ENCODE peak calls at places on chromosome 20, in seven cellular contexts. P is fibroblast of lung; S is CD4-positive, alpha-beta memory T cell; W is lower lobe of right lung; U is left ventricle myocardium inferior; E is Peyer's patch; H is HL-60. C is an unnamed sample.

GRCh38 chr20:51359947-51360346 is 182.6 kb downstream of the NFATC2 start:
- DNase-seq in P (peak; percentile 34), S (no peak), W (no peak), U (no peak), E (no peak), H (no peak), C (no peak)

GRCh38 chr20:64080013-64080812 is at the start of gene OPRL1:
- DNase-seq in P (peak; percentile 19), S (peak; percentile 50), W (no peak), U (no peak), E (no peak), H (no peak), C (no peak)

GRCh38 chr20:60068509-60068908 is 110.3 kb downstream of the CDH26 start:
- DNase-seq in P (no peak), S (no peak), W (no peak), U (no peak), E (no peak), H (no peak), C (no peak)

GRCh38 chr20:4944518-4944917 is 56.8 kb downstream of the SLC23A2 start:
- DNase-seq in P (peak; percentile 56), S (no peak), W (no peak), U (no peak), E (no peak), H (no peak), C (no peak)

GRCh38 chr20:51306081-51306480 is 236.4 kb downstream of the NFATC2 start:
- DNase-seq in P (no peak), S (no peak), W (no peak), U (no peak), E (no peak), H (no peak), C (no peak)

GRCh38 chr20:48695738-48696137 is 132.1 kb downstream of the PREX1 start:
- DNase-seq in P (no peak), S (no peak), W (no peak), U (no peak), E (no peak), H (no peak), C (no peak)

GRCh38 chr20:14777571-14777970 is 440.2 kb upstream of the FLRT3 start:
- DNase-seq in P (peak; percentile 2), S (no peak), W (no peak), U (no peak), E (no peak), H (no peak), C (no peak)

GRCh38 chr20:43379239-43379917 is 78.3 kb upstream of the SRSF6 start:
- DNase-seq in P (peak; percentile 96), S (no peak), W (no peak), U (no peak), E (no peak), H (no peak), C (no peak)

GRCh38 chr20:61297981-61298380 is 45.9 kb downstream of the CDH4 start:
- DNase-seq in P (peak; percentile 96), S (no peak), W (no peak), U (no peak), E (no peak), H (no peak), C (no peak)

GRCh38 chr20:33127422-33128097 is 40.4 kb upstream of the BPIFA2 start:
- DNase-seq in P (no peak), S (no peak), W (no peak), U (no peak), E (no peak), H (no peak), C (no peak)

GRCh38 chr20:44901972-44902371 is 7.9 kb upstream of the PABPC1L start:
- DNase-seq in P (peak; percentile 62), S (no peak), W (no peak), U (no peak), E (no peak), H (no peak), C (no peak)

GRCh38 chr20:38805502-38805957 is at the start of gene PPP1R16B:
- DNase-seq in P (no peak), S (peak; percentile 79), W (peak; percentile 59), U (peak; percentile 58), E (peak; percentile 70), H (no peak), C (no peak)

GRCh38 chr20:58233881-58234528 is 5.6 kb upstream of the ANKRD60 start:
- DNase-seq in P (no peak), S (no peak), W (no peak), U (no peak), E (no peak), H (no peak), C (no peak)

GRCh38 chr20:57664924-57665588 is 44.8 kb downstream of the PMEPA1 start:
- DNase-seq in P (no peak), S (no peak), W (peak; percentile 20), U (peak; percentile 2), E (peak; percentile 24), H (no peak), C (peak; percentile 52)

GRCh38 chr20:36214684-36215256 is 21.5 kb upstream of the AAR2 start:
- DNase-seq in P (peak; percentile 16), S (no peak), W (no peak), U (no peak), E (no peak), H (no peak), C (no peak)

GRCh38 chr20:9912858-9913434 is 74.1 kb upstream of the PAK5 start:
- DNase-seq in P (peak; percentile 14), S (no peak), W (peak; percentile 44), U (no peak), E (no peak), H (no peak), C (peak; percentile 32)

DNA sequence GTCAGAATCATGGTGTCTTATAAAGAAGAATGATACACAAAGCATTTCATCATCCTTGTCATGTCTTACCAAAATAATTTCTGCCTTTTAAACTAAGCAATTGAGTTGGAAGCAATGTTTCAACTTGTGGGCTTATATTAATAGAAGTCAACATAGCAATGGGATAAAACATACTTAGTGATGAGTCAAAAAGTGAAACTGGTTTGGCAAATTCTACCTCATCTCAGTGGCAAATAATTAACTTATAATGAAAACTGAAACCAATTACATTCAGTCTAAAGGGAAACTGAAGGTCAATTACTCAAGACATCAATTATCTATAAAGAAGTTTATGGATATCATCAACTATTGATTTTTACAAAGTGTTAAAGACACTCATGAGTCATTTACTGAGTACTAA is 463.8 kb downstream of the BMP2 start:
- DNase-seq in P (no peak), S (no peak), W (no peak), U (no peak), E (no peak), H (no peak), C (no peak)
- H3K4me3 ChIP-seq in P (no peak overlapping the region), S (no peak overlapping the region), W (no peak overlapping the region), U (no peak overlapping the region), E (no peak overlapping the region), H (no peak overlapping the region), C (no peak overlapping the region)

GRCh38 chr20:53660078-53660909 is 66.7 kb upstream of the ZNF217 start:
- DNase-seq in P (no peak), S (no peak), W (no peak), U (no peak), E (peak; percentile 62), H (no peak), C (no peak)
- H3K27ac ChIP-seq in P (peak overlapping the region; percentile 70), S (peak overlapping the region; percentile 41), W (peak overlapping the region; percentile 78), U (peak overlapping the region; percentile 79), E (peak overlapping the region; percentile 73), H (no peak overlapping the region), C (peak overlapping the region; percentile 64)

DNA sequence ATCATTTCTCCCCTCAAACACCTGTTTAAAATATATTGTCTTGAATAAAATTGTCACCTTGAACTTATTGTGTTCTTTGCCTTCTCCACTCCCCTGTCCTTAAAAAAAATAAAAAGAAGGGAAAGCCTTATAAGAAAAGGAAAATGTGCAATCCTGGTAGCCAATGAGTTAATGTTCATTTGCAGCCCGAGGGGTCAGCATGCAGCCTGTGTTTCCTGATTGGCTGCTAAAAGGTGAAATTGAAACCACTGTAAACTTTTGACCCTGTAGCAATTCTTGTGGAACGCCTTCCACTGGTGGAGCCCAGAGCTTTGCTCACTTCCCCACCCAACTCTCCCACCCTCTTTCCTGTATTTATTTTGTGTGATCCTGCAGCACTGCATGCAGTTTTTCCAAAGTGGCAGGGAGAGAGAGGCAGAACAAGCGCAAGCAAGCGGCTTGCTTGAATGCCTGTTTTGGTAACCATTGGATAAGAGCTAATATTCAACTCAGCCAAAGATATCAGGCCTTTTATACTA is 74.9 kb downstream of the NCOA3 start:
- DNase-seq in P (peak; percentile 93), S (no peak), W (peak; percentile 51), U (peak; percentile 42), E (peak; percentile 53), H (no peak), C (peak; percentile 69)
- H3K4me3 ChIP-seq in P (no peak overlapping the region), S (no peak overlapping the region), W (peak overlapping the region; percentile 1), U (peak overlapping the region; percentile 50), E (peak overlapping the region; percentile 12), H (no peak overlapping the region), C (no peak overlapping the region)

GRCh38 chr20:24786646-24787045 is 162.4 kb upstream of the CST7 start:
- DNase-seq in P (no peak), S (no peak), W (peak; percentile 45), U (no peak), E (no peak), H (no peak), C (no peak)
- H3K27ac ChIP-seq in P (no peak overlapping the region), S (no peak overlapping the region), W (no peak overlapping the region), U (no peak overlapping the region), E (no peak overlapping the region), H (no peak overlapping the region), C (no peak overlapping the region)

GRCh38 chr20:24995741-24996448 is 3.3 kb upstream of the APMAP start:
- DNase-seq in P (no peak), S (no peak), W (no peak), U (no peak), E (no peak), H (no peak), C (no peak)

GRCh38 chr20:24993337-24994185 is 1.0 kb upstream of the APMAP start:
- DNase-seq in P (peak; percentile 36), S (no peak), W (no peak), U (no peak), E (no peak), H (no peak), C (no peak)

GRCh38 chr20:24996449-24997195 is 4.1 kb upstream of the APMAP start:
- DNase-seq in P (no peak), S (no peak), W (no peak), U (no peak), E (peak; percentile 53), H (no peak), C (no peak)

GRCh38 chr20:24994186-24994465 is 1.6 kb upstream of the APMAP start:
- DNase-seq in P (no peak), S (no peak), W (no peak), U (no peak), E (no peak), H (no peak), C (no peak)

DNA sequence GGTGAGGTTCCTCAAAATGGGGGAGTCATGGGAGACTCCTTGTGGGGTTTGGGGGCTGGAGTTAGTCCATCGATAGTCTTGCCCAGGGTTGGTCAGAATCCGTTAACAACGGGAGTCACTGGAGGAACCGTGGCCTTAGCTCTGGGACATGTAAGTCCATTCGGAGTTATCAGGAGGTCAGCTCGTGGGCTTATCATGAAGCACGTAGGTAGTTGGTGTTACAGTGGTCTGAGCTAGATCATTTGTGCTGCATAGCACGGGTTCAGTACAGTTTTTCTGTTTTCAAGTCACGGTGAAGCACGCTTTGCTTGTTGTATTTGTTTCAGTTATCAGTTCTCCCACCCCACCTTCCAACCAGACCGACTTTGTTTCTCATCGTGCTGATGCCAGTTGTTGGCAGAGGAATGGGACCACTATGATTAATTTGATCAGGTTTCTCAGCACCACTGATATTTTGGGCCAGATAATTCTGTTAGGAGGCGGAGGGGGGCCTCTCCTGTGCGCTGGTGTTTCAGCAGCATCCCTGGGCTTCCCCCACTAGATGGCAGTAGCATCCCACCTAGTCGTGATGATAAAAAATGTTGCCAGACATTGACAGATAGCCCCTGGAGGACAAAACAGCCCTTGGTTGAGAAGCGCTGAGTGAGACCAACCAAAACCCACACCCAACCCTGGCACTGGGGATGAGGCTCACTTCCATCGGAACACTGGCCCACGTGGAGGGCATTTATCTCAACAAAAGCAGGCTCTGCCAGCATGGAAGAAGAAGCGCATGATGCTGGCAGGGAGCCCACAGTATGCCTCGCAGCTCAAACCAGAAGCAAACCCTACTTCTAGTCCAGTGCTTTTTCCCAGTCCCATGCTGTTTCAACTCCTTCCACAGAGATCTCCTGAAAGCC is 2.2 kb upstream of the APMAP start:
- DNase-seq in P (peak; percentile 52), S (peak; percentile 85), W (peak; percentile 68), U (peak; percentile 89), E (peak; percentile 79), H (peak; percentile 55), C (peak; percentile 80)
- H3K4me3 ChIP-seq in P (peak overlapping the region; percentile 7), S (no peak overlapping the region), W (no peak overlapping the region), U (peak overlapping the region; percentile 29), E (no peak overlapping the region), H (no peak overlapping the region), C (no peak overlapping the region)